ENCODE peak calls at places on chromosomes 4 and X, in five cellular contexts. V is left lung; B is CD4-positive, alpha-beta T cell; Z is tibial artery; L is heart right ventricle. T is an unnamed sample.

GRCh38 chr4:102625232-102625930 is 124.2 kb downstream of the NFKB1 start:
- DNase-seq in V (peak; percentile 64), B (peak; percentile 65), Z (peak; percentile 33), L (no peak), T (no peak)

GRCh38 chr4:76016383-76016782 is 6.9 kb downstream of the CXCL10 start:
- DNase-seq in V (no peak), B (no peak), Z (no peak), L (no peak), T (no peak)

GRCh38 chr4:121070696-121071639 is 1.4 kb downstream of the NDNF start:
- DNase-seq in V (no peak), B (no peak), Z (peak; percentile 48), L (peak; percentile 41), T (no peak)

GRCh38 chr4:27003602-27004238 is 143.1 kb downstream of the STIM2 start:
- DNase-seq in V (no peak), B (no peak), Z (no peak), L (no peak), T (no peak)

GRCh38 chr4:156795727-156796126 is 175.9 kb downstream of the PDGFC start:
- DNase-seq in V (no peak), B (no peak), Z (no peak), L (no peak), T (no peak)

GRCh38 chrX:71315917-71316316 is 14.4 kb downstream of the ITGB1BP2 start:
- DNase-seq in V (no peak), B (no peak), Z (no peak), L (no peak), T (no peak)

GRCh38 chr4:48360966-48361470 is 19.7 kb downstream of the SLAIN2 start:
- DNase-seq in V (no peak), B (no peak), Z (no peak), L (no peak), T (no peak)

GRCh38 chr4:152972821-152973613 is 36.9 kb downstream of the FHDC1 start:
- DNase-seq in V (peak; percentile 69), B (no peak), Z (no peak), L (no peak), T (no peak)

GRCh38 chrX:47499291-47499690 is 16.3 kb upstream of the ZNF41 start:
- DNase-seq in V (no peak), B (no peak), Z (no peak), L (no peak), T (no peak)

GRCh38 chr4:55475394-55476243 is 71.1 kb downstream of the CLOCK start:
- DNase-seq in V (no peak), B (no peak), Z (no peak), L (no peak), T (no peak)

GRCh38 chr4:86831262-86832090 is 17.7 kb downstream of the SLC10A6 start:
- DNase-seq in V (peak; percentile 56), B (no peak), Z (no peak), L (no peak), T (no peak)

GRCh38 chrX:129932792-129933321 is 26.9 kb downstream of the UTP14A start:
- DNase-seq in V (peak; percentile 40), B (no peak), Z (no peak), L (peak; percentile 32), T (no peak)

GRCh38 chrX:23756165-23756564 is 13.1 kb upstream of the ACOT9 start:
- DNase-seq in V (peak; percentile 54), B (peak; percentile 60), Z (peak; percentile 43), L (peak; percentile 22), T (no peak)

GRCh38 chr4:63296773-63297172 is 1112.5 kb downstream of the TECRL start:
- DNase-seq in V (no peak), B (no peak), Z (no peak), L (no peak), T (no peak)

GRCh38 chr4:22463179-22463578 is 52.7 kb downstream of the ADGRA3 start:
- DNase-seq in V (no peak), B (no peak), Z (no peak), L (no peak), T (no peak)

GRCh38 chr4:16109256-16109655 is 25.4 kb upstream of the PROM1 start:
- DNase-seq in V (no peak), B (no peak), Z (no peak), L (no peak), T (no peak)

GRCh38 chr4:134906404-134907023 is 704.9 kb upstream of the PABPC4L start:
- DNase-seq in V (no peak), B (no peak), Z (no peak), L (no peak), T (no peak)

GRCh38 chrX:48578661-48579128 is 4.4 kb downstream of the RBM3 start:
- DNase-seq in V (no peak), B (no peak), Z (no peak), L (no peak), T (no peak)

DNA sequence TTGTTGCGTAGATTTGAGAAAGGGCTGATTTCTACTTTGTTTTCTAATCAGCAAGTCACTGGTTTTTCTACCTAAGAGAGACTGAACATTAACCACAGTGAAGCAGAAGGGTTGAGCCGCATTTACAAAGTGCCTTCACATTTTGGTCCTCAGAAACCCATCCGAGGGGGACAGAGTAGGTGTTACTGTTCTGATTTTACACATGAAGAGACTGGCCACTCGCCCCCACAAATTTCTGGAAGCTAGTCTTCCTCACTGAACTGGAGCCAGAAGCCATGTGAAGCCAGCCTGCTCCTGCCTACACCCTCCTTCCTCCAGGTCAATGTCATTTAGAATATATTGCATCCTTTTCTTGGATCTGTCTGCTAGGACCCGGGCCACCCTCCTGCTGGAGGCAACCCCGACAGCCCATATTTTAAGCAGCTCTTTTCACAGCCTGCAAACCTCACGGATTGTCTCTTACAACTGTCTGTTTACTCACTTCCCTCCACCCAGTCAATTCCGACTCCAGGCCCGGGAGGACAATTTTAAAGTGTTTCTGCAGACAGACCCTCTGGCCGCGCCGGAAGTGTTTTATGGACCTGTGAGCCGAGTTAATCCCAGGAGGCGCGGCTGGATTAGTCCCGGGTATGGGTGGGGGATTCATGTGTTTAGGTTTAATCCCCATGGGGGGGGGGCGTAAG is 73.2 kb upstream of the BCOR start:
- DNase-seq in V (no peak), B (no peak), Z (no peak), L (peak; percentile 24), T (no peak)
- H3K27ac ChIP-seq in V (no peak overlapping the region), B (peak overlapping the region; percentile 96), Z (peak overlapping the region; percentile 93), L (peak overlapping the region; percentile 99), T (peak overlapping the region; percentile 58)

GRCh38 chr4:71456841-71457240 is 118.0 kb downstream of the SLC4A4 start:
- DNase-seq in V (no peak), B (no peak), Z (no peak), L (no peak), T (no peak)
- H3K27ac ChIP-seq in V (no peak overlapping the region), B (no peak overlapping the region), Z (no peak overlapping the region), L (peak overlapping the region; percentile 50), T (peak overlapping the region; percentile 59)

GRCh38 chr4:41122775-41123174 is 91.6 kb downstream of the APBB2 start:
- DNase-seq in V (no peak), B (no peak), Z (no peak), L (no peak), T (no peak)

GRCh38 chr4:41120297-41121217 is 93.8 kb downstream of the APBB2 start:
- DNase-seq in V (peak; percentile 59), B (no peak), Z (peak; percentile 72), L (peak; percentile 27), T (peak; percentile 29)

GRCh38 chr4:41122309-41122708 is 92.0 kb downstream of the APBB2 start:
- DNase-seq in V (no peak), B (no peak), Z (no peak), L (no peak), T (no peak)

GRCh38 chr4:41119867-41120295 is 94.5 kb downstream of the APBB2 start:
- DNase-seq in V (no peak), B (no peak), Z (peak; percentile 39), L (peak; percentile 26), T (no peak)

DNA sequence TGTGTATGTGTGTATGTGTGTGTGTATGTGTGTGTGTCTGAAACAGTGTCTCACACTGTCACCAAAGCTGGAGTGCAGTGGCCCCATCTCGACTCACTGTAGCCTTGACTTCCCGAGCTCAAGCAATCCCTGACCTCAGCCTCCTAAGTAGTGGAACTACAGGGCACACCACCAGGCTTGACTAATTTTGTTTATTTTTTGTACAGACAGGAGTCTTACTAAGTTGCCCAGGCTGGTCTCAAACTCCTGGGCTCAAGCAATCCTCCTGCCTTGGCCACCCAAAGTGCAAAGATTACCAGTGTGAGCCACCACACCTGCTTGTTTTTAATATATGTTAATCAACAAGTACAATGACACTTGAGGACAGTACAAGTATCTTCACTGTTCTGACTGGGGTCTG is 92.4 kb downstream of the APBB2 start:
- DNase-seq in V (no peak), B (no peak), Z (no peak), L (no peak), T (no peak)
- H3K27ac ChIP-seq in V (no peak overlapping the region), B (no peak overlapping the region), Z (peak overlapping the region; percentile 60), L (no peak overlapping the region), T (no peak overlapping the region)

DNA sequence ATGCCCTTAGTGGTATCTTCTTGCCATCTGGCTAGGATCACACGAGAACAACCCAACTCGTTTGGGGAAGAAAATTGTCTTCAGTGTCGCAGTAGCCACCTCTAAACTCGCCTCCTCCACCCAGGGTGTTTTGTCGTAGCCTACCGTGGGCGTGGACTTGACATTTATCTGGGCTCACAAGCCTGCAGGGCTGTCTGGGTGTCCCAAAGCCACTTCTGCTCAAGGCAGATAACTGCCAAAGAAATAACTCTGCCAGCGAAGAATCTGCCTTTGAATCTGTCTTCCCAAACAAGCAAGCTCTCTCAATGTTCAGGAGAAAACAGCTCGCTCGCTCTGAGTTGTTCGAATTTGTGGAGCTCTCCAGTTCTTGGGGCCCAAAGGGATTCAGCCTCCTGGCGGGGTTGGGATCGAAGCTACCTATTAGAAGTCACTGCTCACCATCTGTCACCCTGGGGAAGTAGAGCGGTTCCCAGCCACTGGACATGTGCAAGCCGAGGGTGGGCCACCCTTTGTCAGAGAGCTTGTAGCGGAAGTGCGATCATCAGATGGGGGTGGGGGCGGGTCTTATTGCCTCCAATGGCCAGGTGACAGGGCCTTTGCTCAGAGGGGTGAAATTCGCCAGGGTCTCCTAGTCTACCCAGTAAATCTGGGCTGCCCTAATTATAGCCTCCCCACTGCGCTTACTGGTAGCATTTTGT is 14.8 kb downstream of the BLOC1S4 start:
- DNase-seq in V (no peak), B (no peak), Z (no peak), L (no peak), T (no peak)
- H3K27ac ChIP-seq in V (no peak overlapping the region), B (no peak overlapping the region), Z (no peak overlapping the region), L (peak overlapping the region; percentile 35), T (peak overlapping the region; percentile 46)

DNA sequence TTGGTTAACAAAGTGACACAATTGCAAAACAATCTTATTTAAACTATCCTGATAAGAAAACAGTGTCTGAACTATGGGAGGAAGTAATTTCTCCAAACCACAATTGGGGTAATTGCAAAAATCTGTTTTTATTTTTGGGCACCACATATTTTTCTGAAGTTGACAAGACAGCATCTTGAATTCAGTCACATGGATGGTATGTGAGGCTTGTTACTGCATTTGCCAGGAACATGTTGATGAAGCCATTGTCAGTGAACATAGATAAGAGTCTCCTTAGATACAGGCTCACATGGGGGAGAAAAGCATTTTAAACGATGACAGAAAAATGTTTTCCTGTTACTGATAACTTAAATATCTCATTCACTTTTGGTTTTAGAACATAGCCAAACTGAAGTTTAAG is 5.5 kb upstream of the USP53 start:
- DNase-seq in V (no peak), B (no peak), Z (no peak), L (no peak), T (no peak)
- H3K27ac ChIP-seq in V (no peak overlapping the region), B (no peak overlapping the region), Z (no peak overlapping the region), L (peak overlapping the region; percentile 86), T (no peak overlapping the region)

GRCh38 chr4:140300271-140300970 is 73.0 kb upstream of the SCOC start:
- DNase-seq in V (no peak), B (no peak), Z (no peak), L (no peak), T (no peak)
- H3K27ac ChIP-seq in V (no peak overlapping the region), B (no peak overlapping the region), Z (no peak overlapping the region), L (no peak overlapping the region), T (peak overlapping the region; percentile 4)

GRCh38 chr4:74608151-74608949 is 163.4 kb downstream of the AREG start:
- DNase-seq in V (no peak), B (no peak), Z (no peak), L (no peak), T (no peak)
- H3K27ac ChIP-seq in V (no peak overlapping the region), B (no peak overlapping the region), Z (no peak overlapping the region), L (no peak overlapping the region), T (no peak overlapping the region)